ENCODE peak calls at places on chromosome 9, in eight cellular contexts. H is progenitor cell of endocrine pancreas, I is AG04450, U is breast epithelium, F is spleen, A is IMR-90, L is adrenal gland, Y is BJ. J is an unnamed sample.

GRCh38 chr9:122219856-122220672 is 8.7 kb downstream of the LHX6 start:
- DNase-seq in I (no peak), A (no peak), H (no peak), U (no peak), Y (no peak), L (peak), F (no peak), J (no peak)

GRCh38 chr9:136703231-136703870 is 9.0 kb upstream of the DIPK1B start:
- DNase-seq in Y (no peak), A (no peak), H (no peak), L (no peak), I (no peak), U (no peak), F (no peak), J (no peak)

GRCh38 chr9:116073826-116074225 is 79.8 kb upstream of the PAPPA start:
- DNase-seq in U (peak), A (peak), L (no peak), F (no peak), H (no peak), Y (no peak), I (no peak), J (no peak)

GRCh38 chr9:93815677-93816076 is 139.5 kb downstream of the BARX1 start:
- DNase-seq in F (no peak), H (no peak), L (no peak), U (no peak), A (no peak), I (no peak), Y (no peak), J (no peak)

GRCh38 chr9:136337416-136338395 is 10.4 kb downstream of the GPSM1 start:
- DNase-seq in Y (no peak), I (no peak), H (no peak), F (no peak), L (no peak), U (no peak), A (no peak), J (peak)

GRCh38 chr9:37678789-37679273 is 28.1 kb downstream of the FRMPD1 start:
- DNase-seq in Y (no peak), U (no peak), I (no peak), A (no peak), F (no peak), H (no peak), L (no peak), J (peak)

GRCh38 chr9:134590240-134591081 is 51.1 kb upstream of the COL5A1 start:
- DNase-seq in I (no peak), F (no peak), H (no peak), Y (no peak), L (peak), U (peak), A (no peak), J (no peak)

GRCh38 chr9:112404367-112404979 is 24.6 kb downstream of the HSDL2 start:
- DNase-seq in F (no peak), I (no peak), L (no peak), H (no peak), A (peak), Y (no peak), U (no peak), J (no peak)

GRCh38 chr9:133558191-133559126 is 24.0 kb downstream of the ADAMTSL2 start:
- DNase-seq in A (peak), I (peak), U (no peak), Y (peak), F (no peak), L (peak), H (no peak), J (peak)

GRCh38 chr9:116549786-116550660 is 137.1 kb upstream of the TRIM32 start:
- DNase-seq in I (no peak), L (no peak), H (no peak), U (no peak), A (peak), Y (no peak), F (no peak), J (no peak)

DNA sequence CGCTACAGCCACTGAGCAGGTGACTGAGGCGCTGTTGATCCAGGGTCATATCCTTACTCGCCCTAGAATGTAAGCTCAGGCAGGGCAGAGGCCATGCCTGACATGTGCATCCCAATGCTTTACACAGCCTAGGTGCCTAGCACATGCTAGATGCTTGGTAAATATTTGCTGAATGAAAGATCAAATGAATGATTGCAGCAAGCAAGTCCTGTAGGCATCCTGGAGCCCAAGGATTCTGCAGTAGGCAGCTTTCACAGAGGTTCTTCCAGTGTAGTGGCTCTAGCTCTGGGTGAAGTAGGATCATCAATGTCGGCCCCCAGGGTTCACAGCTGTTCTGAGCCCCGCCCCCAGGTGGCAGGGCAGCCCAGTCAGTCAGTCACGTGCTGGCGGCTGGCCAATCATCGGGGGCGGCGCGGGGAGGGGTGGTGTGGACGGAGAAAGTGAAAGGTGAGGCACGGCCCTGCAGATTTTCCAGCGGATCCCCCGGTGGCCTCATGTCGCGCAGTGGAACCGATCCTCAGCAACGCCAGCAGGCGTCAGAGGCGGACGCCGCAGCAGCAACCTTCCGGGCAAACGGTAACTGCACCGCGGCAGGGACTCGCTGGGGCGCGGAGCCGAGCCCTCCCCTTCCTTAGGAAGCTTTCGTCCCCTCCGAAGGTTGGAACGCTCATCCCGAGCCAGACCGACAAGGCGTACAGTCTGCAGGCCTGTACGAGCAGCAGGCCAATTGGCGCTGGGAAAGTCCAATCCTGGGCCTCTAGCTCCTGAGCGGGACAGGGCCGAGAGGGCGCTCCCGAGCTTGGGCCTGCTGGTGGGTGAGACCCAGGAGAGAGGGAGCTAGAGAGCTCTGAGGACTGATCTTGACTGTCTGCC is at the start of gene GALT:
- DNase-seq in Y (no peak), A (peak), U (peak), I (peak), H (peak), L (peak), F (peak), J (peak)
- TF ChIP-seq CTCF in Y (peak), A (peak), U (peak), I (peak), H (peak), L (peak), F (peak), J (peak)

GRCh38 chr9:1429328-1429727 is 379.2 kb downstream of the DMRT2 start:
- DNase-seq in U (no peak), F (no peak), H (no peak), I (no peak), Y (no peak), L (no peak), A (no peak), J (peak)

GRCh38 chr9:1434082-1434481 is 383.9 kb downstream of the DMRT2 start:
- DNase-seq in U (no peak), H (no peak), L (no peak), I (no peak), Y (no peak), F (no peak), A (no peak), J (no peak)
- TF ChIP-seq CTCF in U (no peak), H (peak), L (no peak), I (no peak), Y (no peak), F (no peak), A (no peak), J (no peak)

GRCh38 chr9:69748304-69748703 is 11.5 kb downstream of the PTAR1 start:
- DNase-seq in U (no peak), Y (no peak), I (no peak), F (no peak), H (no peak), A (no peak), L (no peak), J (no peak)

GRCh38 chr9:69746859-69747560 is 12.8 kb downstream of the PTAR1 start:
- DNase-seq in I (no peak), H (no peak), A (no peak), U (no peak), F (no peak), L (no peak), Y (no peak), J (no peak)

GRCh38 chr9:69743930-69744329 is 15.9 kb downstream of the PTAR1 start:
- DNase-seq in F (no peak), Y (no peak), L (no peak), I (no peak), A (no peak), H (no peak), U (no peak), J (no peak)

GRCh38 chr9:69744688-69745380 is 15.0 kb downstream of the PTAR1 start:
- DNase-seq in F (no peak), Y (no peak), H (no peak), I (no peak), A (peak), U (no peak), L (no peak), J (no peak)

DNA sequence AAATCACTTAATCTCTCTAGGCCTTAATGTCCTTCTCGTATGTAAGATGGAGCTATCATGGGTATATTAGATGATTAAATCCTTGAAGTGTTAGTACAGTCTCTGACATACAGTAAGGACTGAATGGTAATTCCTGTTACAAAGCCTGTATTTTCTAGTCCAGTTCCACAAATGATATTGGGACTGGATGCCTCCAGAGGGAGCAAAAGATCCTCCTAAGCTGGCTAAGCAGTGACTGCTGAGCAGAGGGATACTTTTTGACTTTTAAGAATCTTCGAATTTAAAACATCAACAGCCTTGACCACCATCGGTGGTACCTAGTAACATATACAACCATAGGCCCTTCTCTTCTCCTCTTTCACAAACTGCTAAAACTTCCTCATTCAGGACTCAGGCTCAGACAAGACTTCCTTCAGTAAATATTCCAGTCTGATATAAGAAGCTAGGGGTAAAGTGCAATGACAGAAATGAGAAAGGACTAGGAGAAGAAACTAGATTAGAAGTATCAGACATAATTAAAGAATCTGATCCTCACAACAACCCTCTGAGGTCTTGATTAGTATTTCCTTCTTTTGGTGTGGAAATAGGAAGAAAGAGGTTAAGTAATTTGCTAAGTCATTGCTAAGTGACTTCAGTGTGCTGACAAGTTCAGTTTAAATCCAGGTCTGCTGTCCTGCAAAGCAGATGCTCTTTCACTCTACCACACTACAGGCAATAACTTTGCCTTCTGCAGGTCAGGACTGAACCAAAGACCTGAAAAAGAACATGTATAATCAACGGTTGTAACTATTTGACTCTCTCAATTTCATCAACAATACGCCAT is 13.9 kb downstream of the PTAR1 start:
- DNase-seq in H (no peak), Y (no peak), I (no peak), L (no peak), A (peak), F (no peak), U (no peak), J (no peak)
- TF ChIP-seq CTCF in H (no peak), Y (peak), I (peak), L (no peak), A (peak), F (no peak), U (no peak), J (no peak)

GRCh38 chr9:86735772-86736458 is 211.4 kb downstream of the GAS1 start:
- DNase-seq in U (no peak), H (no peak), Y (no peak), F (no peak), I (no peak), L (peak), A (no peak), J (no peak)
- TF ChIP-seq CTCF in U (no peak), H (no peak), Y (no peak), F (no peak), I (no peak), L (no peak), A (no peak), J (no peak)

GRCh38 chr9:109652971-109653370 is 127.0 kb upstream of the PALM2AKAP2 start:
- DNase-seq in A (peak), L (peak), H (no peak), Y (no peak), I (no peak), U (no peak), F (no peak), J (no peak)

GRCh38 chr9:109652112-109652511 is 127.9 kb upstream of the PALM2AKAP2 start:
- DNase-seq in I (no peak), L (no peak), A (peak), H (no peak), Y (no peak), U (no peak), F (no peak), J (no peak)

DNA sequence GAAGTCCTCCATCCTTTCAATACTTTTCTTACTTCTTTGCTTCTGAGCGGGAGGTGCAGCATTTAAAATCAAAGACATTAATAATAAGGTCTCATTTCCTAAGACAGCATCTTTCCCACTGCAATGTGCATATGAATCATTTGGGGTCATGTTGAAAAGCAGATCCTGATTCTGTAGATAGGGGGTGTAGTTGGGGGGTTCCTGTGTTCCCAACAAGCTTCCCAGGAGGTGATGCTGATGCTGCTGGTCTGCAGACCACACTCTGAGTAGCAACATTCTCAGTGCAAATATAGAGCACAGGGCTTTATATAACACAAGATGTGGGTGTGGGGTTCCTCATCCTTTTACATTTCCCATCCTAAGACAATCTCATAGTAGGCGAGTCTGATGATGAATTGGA is 126.5 kb upstream of the PALM2AKAP2 start:
- DNase-seq in L (no peak), I (no peak), F (no peak), H (no peak), Y (no peak), U (no peak), A (no peak), J (no peak)
- TF ChIP-seq CTCF in L (no peak), I (no peak), F (no peak), H (no peak), Y (no peak), U (no peak), A (no peak), J (no peak)

GRCh38 chr9:32579706-32580331 is 6.9 kb upstream of the NDUFB6 start:
- DNase-seq in Y (no peak), H (peak), L (peak), U (peak), A (peak), I (peak), F (peak), J (peak)

GRCh38 chr9:32578976-32579375 is 6.0 kb upstream of the NDUFB6 start:
- DNase-seq in A (no peak), L (no peak), U (no peak), H (no peak), I (no peak), Y (no peak), F (no peak), J (no peak)

GRCh38 chr9:32584784-32585183 is 11.8 kb upstream of the NDUFB6 start:
- DNase-seq in H (no peak), I (no peak), F (no peak), U (no peak), Y (no peak), L (no peak), A (peak), J (no peak)

GRCh38 chr9:32580631-32581300 is 7.8 kb upstream of the NDUFB6 start:
- DNase-seq in Y (no peak), I (no peak), A (no peak), L (no peak), U (no peak), H (no peak), F (no peak), J (no peak)

DNA sequence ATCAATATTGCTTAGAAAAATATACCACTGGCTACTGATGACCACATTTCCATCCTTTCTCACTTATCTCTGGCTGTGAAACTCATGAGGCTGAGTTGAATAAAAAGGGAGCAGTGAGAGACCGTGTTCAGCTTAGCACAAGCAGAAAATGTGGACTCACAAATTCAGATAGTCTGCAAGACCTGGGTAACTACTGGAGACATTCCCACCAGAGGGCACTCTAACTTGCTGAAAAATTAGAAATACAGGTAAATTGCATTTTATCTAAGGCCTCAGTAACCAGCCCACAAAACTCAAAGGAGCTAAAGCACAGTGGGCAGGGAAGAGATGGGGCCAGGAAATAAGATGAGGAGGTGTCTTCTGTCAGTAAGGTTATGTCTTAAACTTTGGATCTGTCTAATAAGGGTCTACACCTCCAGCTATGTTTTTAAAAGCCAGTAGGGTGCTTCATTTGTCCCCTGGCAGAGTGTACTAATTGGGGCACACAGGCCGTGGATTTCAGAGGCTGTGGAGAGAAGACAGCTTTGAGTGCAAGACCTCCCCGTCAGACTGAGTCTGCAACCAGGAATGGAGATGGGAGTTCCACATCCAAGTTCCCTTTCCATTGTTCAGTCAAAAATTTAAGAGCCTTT is 8.7 kb upstream of the NDUFB6 start:
- DNase-seq in Y (no peak), L (peak), H (peak), F (no peak), I (peak), A (peak), U (no peak), J (peak)
- TF ChIP-seq CTCF in Y (peak), L (peak), H (peak), F (peak), I (peak), A (peak), U (peak), J (peak)

J was measured in activated CD8-positive, alpha-beta T cell treated with anti-CD3 and anti-CD28 coated beads for 36 hours.